ENCODE peak calls at places on chromosomes 16 and 17, in four cellular contexts. Y, X, I and D are unnamed samples.

GRCh38 chr16:85602402-85602801 is 10.7 kb upstream of the GSE1 start:
- DNase-seq in I (no peak), Y (no peak), X (no peak), D (no peak)

GRCh38 chr17:76492989-76493501 is 8.2 kb downstream of the RHBDF2 start:
- DNase-seq in I (peak; percentile 92), Y (no peak), X (no peak), D (peak; percentile 72)

GRCh38 chr17:8041249-8041928 is 2.5 kb downstream of the ALOX15B start:
- DNase-seq in I (peak; percentile 98), Y (peak; percentile 83), X (no peak), D (peak; percentile 51)

GRCh38 chr16:82146957-82147356 is 23.1 kb downstream of the MPHOSPH6 start:
- DNase-seq in Y (no peak), I (no peak), X (no peak), D (no peak)

GRCh38 chr17:41530062-41531048 is 2.2 kb upstream of the KRT19 start:
- DNase-seq in I (peak; percentile 89), X (no peak), Y (no peak), D (peak; percentile 97)

GRCh38 chr16:18041864-18042834 is 294.4 kb downstream of the NPIPA8 start:
- DNase-seq in I (no peak), Y (no peak), X (no peak), D (no peak)

GRCh38 chr17:7476474-7476873 is 3.0 kb downstream of the ZBTB4 start:
- DNase-seq in Y (no peak), X (no peak), I (peak; percentile 59), D (peak; percentile 57)

GRCh38 chr16:85398688-85399582 is 214.2 kb upstream of the GSE1 start:
- DNase-seq in X (no peak), Y (peak; percentile 58), I (no peak), D (no peak)

GRCh38 chr17:6583411-6583810 is 27.1 kb upstream of the PITPNM3 start:
- DNase-seq in Y (no peak), X (no peak), I (no peak), D (no peak)

GRCh38 chr17:51761105-51761504 is 397.4 kb downstream of the CA10 start:
- DNase-seq in Y (no peak), I (no peak), X (no peak), D (no peak)

GRCh38 chr16:56510544-56510943 is 9.3 kb downstream of the BBS2 start:
- DNase-seq in Y (no peak), X (no peak), I (no peak), D (no peak)

GRCh38 chr16:71882505-71883192 is 1.3 kb downstream of the ZNF821 start:
- DNase-seq in I (peak; percentile 87), X (peak; percentile 74), Y (peak; percentile 82), D (peak; percentile 66)

GRCh38 chr16:3756113-3756512 is 38.8 kb upstream of the TRAP1 start:
- DNase-seq in I (no peak), Y (no peak), X (no peak), D (no peak)

GRCh38 chr17:40458001-40458791 is 14.9 kb downstream of the IGFBP4 start:
- DNase-seq in I (peak; percentile 79), Y (no peak), X (no peak), D (peak; percentile 88)

GRCh38 chr16:89410794-89411309 is 79.5 kb downstream of the ANKRD11 start:
- DNase-seq in I (peak; percentile 98), Y (no peak), X (no peak), D (peak; percentile 52)

GRCh38 chr17:21419299-21420239 is 43.4 kb downstream of the KCNJ12 start:
- DNase-seq in I (no peak), X (no peak), Y (peak; percentile 83), D (no peak)

GRCh38 chr16:11586375-11586855 is 304 bp downstream of the LITAF start:
- DNase-seq in Y (no peak), X (no peak), I (no peak), D (no peak)

GRCh38 chr16:81583893-81584705 is 139.5 kb downstream of the CMIP start:
- DNase-seq in I (no peak), X (no peak), Y (peak; percentile 88), D (peak; percentile 75)

GRCh38 chr16:24834459-24835335 is 11.1 kb upstream of the SLC5A11 start:
- DNase-seq in X (peak; percentile 27), I (peak; percentile 71), Y (no peak), D (peak; percentile 34)
- TF ChIP-seq CTCF in X (no peak), I (peak; percentile 86), Y (no peak), D (peak; percentile 78)

GRCh38 chr17:4006745-4007211 is 42.5 kb upstream of the ATP2A3 start:
- DNase-seq in X (no peak), I (no peak), Y (peak; percentile 68), D (no peak)
- TF ChIP-seq CTCF in X (no peak), I (no peak), Y (no peak), D (no peak)

DNA sequence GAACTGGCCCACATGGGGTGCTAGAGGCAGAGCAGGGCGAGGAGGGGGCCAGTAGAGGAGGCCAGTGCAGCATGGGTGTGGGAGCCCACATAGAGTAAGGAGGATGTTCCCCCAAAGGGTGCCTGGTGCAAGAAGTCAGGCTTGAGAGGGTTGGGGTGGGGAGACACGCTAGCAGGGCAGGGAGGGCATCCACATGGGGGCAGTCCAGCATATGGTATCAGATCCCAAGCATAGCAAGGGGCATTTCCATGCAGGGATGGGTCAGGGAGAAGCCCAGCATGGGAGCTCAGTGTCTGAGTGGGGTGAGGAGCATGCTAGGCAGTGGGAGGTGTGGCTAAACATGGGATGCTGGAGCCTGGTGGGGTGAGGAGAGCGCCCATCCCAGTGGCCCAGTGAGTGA is 213.7 kb downstream of the COPRS start:
- DNase-seq in I (no peak), X (no peak), Y (no peak), D (no peak)
- TF ChIP-seq CTCF in I (no peak), X (no peak), Y (no peak), D (no peak)

GRCh38 chr17:29176500-29177351 is 3.5 kb downstream of the MYO18A start:
- DNase-seq in X (peak; percentile 43), I (peak; percentile 67), Y (peak; percentile 87), D (no peak)
- TF ChIP-seq CTCF in X (no peak), I (no peak), Y (no peak), D (no peak)

GRCh38 chr16:15996432-15997109 is 47.2 kb downstream of the ABCC1 start:
- DNase-seq in X (no peak), Y (no peak), I (peak; percentile 91), D (peak; percentile 89)
- TF ChIP-seq CTCF in X (no peak), Y (no peak), I (peak; percentile 12), D (no peak)

GRCh38 chr16:1794908-1795666 is 1.6 kb upstream of the IGFALS start:
- DNase-seq in I (no peak), Y (no peak), X (no peak), D (no peak)

GRCh38 chr16:1800703-1801102 is 7.2 kb upstream of the IGFALS start:
- DNase-seq in I (no peak), X (no peak), Y (no peak), D (no peak)
- TF ChIP-seq CTCF in I (no peak), X (no peak), Y (no peak), D (no peak)

DNA sequence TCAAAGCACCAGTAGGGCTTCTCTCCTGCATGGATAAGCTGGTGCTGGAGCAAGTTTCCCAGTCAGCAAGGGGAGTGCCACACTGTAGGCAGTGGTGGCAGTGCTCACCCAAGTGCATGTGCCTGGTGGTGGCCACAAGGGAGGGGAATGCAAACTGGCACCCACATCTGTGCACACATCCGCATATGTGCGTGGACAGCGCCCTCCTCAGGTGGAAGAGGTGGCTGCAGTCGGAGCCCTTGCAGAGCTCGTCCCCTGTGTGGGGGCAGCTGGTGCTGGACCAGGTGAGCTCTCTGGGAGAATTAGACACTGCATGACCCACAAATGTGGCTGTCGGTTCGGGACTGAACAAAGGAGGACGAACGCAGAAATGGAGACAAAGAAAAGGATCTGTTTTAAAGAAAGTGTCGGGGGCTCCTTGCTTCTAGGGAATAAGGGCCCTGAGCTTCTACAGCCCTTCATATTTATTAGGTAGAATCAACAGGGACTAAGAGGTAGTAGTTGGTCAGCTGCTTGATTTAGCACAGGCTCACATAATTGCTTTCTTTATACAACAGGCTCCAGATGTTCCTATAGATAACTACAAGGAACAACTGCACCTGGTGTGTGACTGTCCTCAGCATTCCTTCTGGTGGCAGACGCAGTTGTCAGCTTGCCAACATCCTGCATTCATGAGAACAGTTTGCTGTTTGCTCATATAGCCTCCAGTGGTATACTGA is 5.3 kb upstream of the ZNF689 start:
- DNase-seq in I (peak; percentile 50), Y (no peak), X (peak; percentile 76), D (no peak)
- TF ChIP-seq CTCF in I (peak; percentile 76), Y (no peak), X (peak; percentile 76), D (peak; percentile 78)